ENCODE peak calls at places on chromosome 21, in seven cellular contexts. C, H, S, G, E, N and F are unnamed samples.

GRCh38 chr21:39061766-39062165 is 121.5 kb downstream of the PSMG1 start:
- DNase-seq in S (no peak), N (no peak), C (no peak), H (no peak), G (no peak), E (no peak), F (no peak)

GRCh38 chr21:33011462-33011861 is 14.3 kb upstream of the OLIG2 start:
- DNase-seq in E (no peak), S (no peak), C (peak), G (no peak), H (peak), N (peak), F (no peak)

GRCh38 chr21:29374481-29374880 is 75.8 kb downstream of the BACH1 start:
- DNase-seq in S (no peak), N (no peak), H (no peak), C (no peak), G (no peak), E (no peak), F (no peak)

GRCh38 chr21:17514124-17514481 is 1.3 kb downstream of the CXADR start:
- DNase-seq in H (peak), S (no peak), E (no peak), G (no peak), N (no peak), C (no peak), F (no peak)

GRCh38 chr21:30209571-30209970 is 6.3 kb downstream of the CLDN8 start:
- DNase-seq in H (no peak), C (no peak), G (no peak), S (no peak), E (no peak), N (no peak), F (no peak)

GRCh38 chr21:29002442-29003144 is 9.9 kb upstream of the LTN1 start:
- DNase-seq in S (peak), C (peak), N (peak), H (peak), G (peak), E (peak), F (peak)

GRCh38 chr21:32392299-32392879 is 423 bp downstream of the URB1 start:
- DNase-seq in C (no peak), N (no peak), E (no peak), S (peak), H (no peak), G (no peak), F (peak)

GRCh38 chr21:21715286-21715969 is 717.2 kb downstream of the NCAM2 start:
- DNase-seq in N (no peak), G (no peak), S (no peak), C (no peak), H (no peak), E (no peak), F (no peak)

GRCh38 chr21:32921632-32922230 is 104.0 kb upstream of the OLIG2 start:
- DNase-seq in G (no peak), H (no peak), C (peak), E (no peak), S (peak), N (peak), F (no peak)

GRCh38 chr21:46605759-46606426 is 1.0 kb upstream of the S100B start:
- DNase-seq in H (no peak), E (peak), G (no peak), S (peak), C (no peak), N (no peak), F (no peak)

GRCh38 chr21:40846566-40847411 is at the start of gene DSCAM:
- DNase-seq in S (no peak), E (no peak), G (peak), N (peak), C (no peak), H (no peak), F (no peak)

GRCh38 chr21:18155508-18156193 is 89.0 kb upstream of the CHODL start:
- DNase-seq in E (no peak), H (no peak), G (no peak), N (no peak), S (no peak), C (no peak), F (no peak)

GRCh38 chr21:17590443-17590842 is 22.3 kb downstream of the BTG3 start:
- DNase-seq in C (no peak), H (no peak), E (no peak), N (no peak), G (no peak), S (no peak), F (no peak)

GRCh38 chr21:27026501-27026900 is 59.6 kb upstream of the ADAMTS5 start:
- DNase-seq in E (no peak), N (no peak), G (no peak), C (no peak), H (no peak), S (no peak), F (no peak)

GRCh38 chr21:26840912-26841311 is 4.3 kb downstream of the ADAMTS1 start:
- DNase-seq in S (no peak), H (no peak), E (no peak), N (no peak), G (peak), C (no peak), F (peak)

GRCh38 chr21:39314155-39315027 is 959 bp upstream of the BRWD1 start:
- DNase-seq in C (no peak), E (no peak), G (no peak), N (no peak), H (peak), S (no peak), F (peak)

GRCh38 chr21:38853421-38853919 is 47.7 kb downstream of the ETS2 start:
- DNase-seq in H (peak), G (no peak), E (no peak), S (no peak), N (peak), C (peak), F (peak)

GRCh38 chr21:15809818-15810217 is 80.0 kb downstream of the USP25 start:
- DNase-seq in E (no peak), S (no peak), G (no peak), N (no peak), C (no peak), H (no peak), F (no peak)

GRCh38 chr21:17738171-17738953 is 80.8 kb downstream of the C21orf91 start:
- DNase-seq in C (no peak), G (no peak), H (no peak), N (no peak), S (no peak), E (no peak), F (peak)

GRCh38 chr21:21019681-21020080 is 21.5 kb downstream of the NCAM2 start:
- DNase-seq in S (no peak), E (no peak), N (no peak), C (no peak), H (no peak), G (no peak), F (no peak)

GRCh38 chr21:27582946-27583270 is 616.0 kb upstream of the ADAMTS5 start:
- DNase-seq in E (no peak), G (no peak), C (no peak), S (no peak), N (no peak), H (no peak), F (no peak)

GRCh38 chr21:38938343-38938742 is 132.6 kb downstream of the ETS2 start:
- DNase-seq in H (no peak), E (no peak), G (peak), N (no peak), C (no peak), S (no peak), F (no peak)

GRCh38 chr21:29335720-29336119 is 37.0 kb downstream of the BACH1 start:
- DNase-seq in H (no peak), G (no peak), C (no peak), S (no peak), N (no peak), E (no peak), F (no peak)

GRCh38 chr21:32524010-32524719 is 61.2 kb downstream of the TCP10L start:
- DNase-seq in C (no peak), S (no peak), H (no peak), N (no peak), G (no peak), E (no peak), F (no peak)

GRCh38 chr21:43287974-43288755 is 119.4 kb downstream of the CRYAA start:
- DNase-seq in N (no peak), E (no peak), G (no peak), S (no peak), H (peak), C (no peak), F (no peak)

GRCh38 chr21:17780539-17780938 is 38.6 kb downstream of the C21orf91 start:
- DNase-seq in N (no peak), H (no peak), E (peak), C (no peak), S (no peak), G (no peak), F (no peak)

GRCh38 chr21:43467785-43468184 is 40.9 kb upstream of the SIK1 start:
- DNase-seq in E (no peak), N (peak), C (no peak), S (no peak), G (no peak), H (no peak), F (no peak)

GRCh38 chr21:40176732-40177131 is 309.5 kb downstream of the PCP4 start:
- DNase-seq in G (peak), C (no peak), N (no peak), S (no peak), H (no peak), E (no peak), F (no peak)

GRCh38 chr21:23921670-23922418 is 1685.4 kb downstream of the MRPL39 start:
- DNase-seq in N (no peak), S (peak), G (no peak), H (no peak), E (no peak), C (no peak), F (no peak)

GRCh38 chr21:33963848-33964555 is 48.4 kb upstream of the ATP5PO start:
- DNase-seq in S (no peak), N (peak), E (no peak), C (no peak), G (no peak), H (no peak), F (no peak)

GRCh38 chr21:32930673-32931072 is 95.1 kb upstream of the OLIG2 start:
- DNase-seq in E (no peak), H (no peak), S (no peak), C (no peak), G (no peak), N (no peak), F (no peak)

GRCh38 chr21:21177353-21177986 is 179.3 kb downstream of the NCAM2 start:
- DNase-seq in C (no peak), S (no peak), N (no peak), G (no peak), H (no peak), E (no peak), F (no peak)

GRCh38 chr21:33292724-33293123 is 26.6 kb downstream of the IL10RB start:
- DNase-seq in E (no peak), C (no peak), G (no peak), S (no peak), H (no peak), N (no peak), F (no peak)

GRCh38 chr21:31335957-31336738 is 7.9 kb downstream of the TIAM1 start:
- DNase-seq in C (no peak), N (no peak), H (no peak), G (no peak), E (no peak), S (no peak), F (no peak)

GRCh38 chr21:28615276-28615675 is 377.4 kb downstream of the LTN1 start:
- DNase-seq in N (no peak), E (no peak), G (no peak), S (no peak), H (no peak), C (no peak), F (no peak)

GRCh38 chr21:25080706-25081495 is 526.4 kb downstream of the MRPL39 start:
- DNase-seq in C (no peak), E (no peak), S (no peak), G (no peak), N (no peak), H (no peak), F (no peak)

GRCh38 chr21:39189857-39190604 is 6.8 kb upstream of the PSMG1 start:
- DNase-seq in C (no peak), N (no peak), H (no peak), S (no peak), G (no peak), E (no peak), F (no peak)

GRCh38 chr21:40146201-40146890 is 279.1 kb downstream of the PCP4 start:
- DNase-seq in C (no peak), N (no peak), H (no peak), E (no peak), G (no peak), S (no peak), F (peak)

GRCh38 chr21:28828981-28829380 is 163.7 kb downstream of the LTN1 start:
- DNase-seq in H (no peak), E (no peak), C (no peak), G (no peak), N (no peak), S (no peak), F (no peak)

DNA sequence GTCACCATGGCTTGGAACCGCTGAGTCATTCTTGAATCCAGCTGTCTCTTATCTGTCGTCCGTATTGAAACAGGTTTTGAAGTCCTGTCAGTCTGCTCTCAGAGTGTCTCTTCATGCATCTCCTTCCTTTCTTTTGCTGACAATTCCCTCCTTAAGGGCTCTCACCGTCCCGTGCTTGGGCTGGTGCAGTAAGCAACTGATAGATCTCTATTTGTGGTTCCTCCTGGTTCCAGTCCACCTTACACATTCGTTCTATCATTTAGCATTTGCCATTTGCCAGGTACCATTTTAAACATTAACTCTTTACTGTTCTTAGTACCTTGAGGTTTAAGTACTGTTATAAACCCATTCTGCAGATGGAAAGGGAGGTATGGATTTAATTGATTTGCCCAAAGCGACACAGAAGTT is 88.9 kb downstream of the DYRK1A start:
- DNase-seq in S (peak), N (no peak), G (no peak), C (no peak), E (no peak), H (no peak), F (no peak)
- TF ChIP-seq JUND in S (peak), N (no peak), G (no peak), C (no peak), E (no peak), H (no peak), F (no peak)

DNA sequence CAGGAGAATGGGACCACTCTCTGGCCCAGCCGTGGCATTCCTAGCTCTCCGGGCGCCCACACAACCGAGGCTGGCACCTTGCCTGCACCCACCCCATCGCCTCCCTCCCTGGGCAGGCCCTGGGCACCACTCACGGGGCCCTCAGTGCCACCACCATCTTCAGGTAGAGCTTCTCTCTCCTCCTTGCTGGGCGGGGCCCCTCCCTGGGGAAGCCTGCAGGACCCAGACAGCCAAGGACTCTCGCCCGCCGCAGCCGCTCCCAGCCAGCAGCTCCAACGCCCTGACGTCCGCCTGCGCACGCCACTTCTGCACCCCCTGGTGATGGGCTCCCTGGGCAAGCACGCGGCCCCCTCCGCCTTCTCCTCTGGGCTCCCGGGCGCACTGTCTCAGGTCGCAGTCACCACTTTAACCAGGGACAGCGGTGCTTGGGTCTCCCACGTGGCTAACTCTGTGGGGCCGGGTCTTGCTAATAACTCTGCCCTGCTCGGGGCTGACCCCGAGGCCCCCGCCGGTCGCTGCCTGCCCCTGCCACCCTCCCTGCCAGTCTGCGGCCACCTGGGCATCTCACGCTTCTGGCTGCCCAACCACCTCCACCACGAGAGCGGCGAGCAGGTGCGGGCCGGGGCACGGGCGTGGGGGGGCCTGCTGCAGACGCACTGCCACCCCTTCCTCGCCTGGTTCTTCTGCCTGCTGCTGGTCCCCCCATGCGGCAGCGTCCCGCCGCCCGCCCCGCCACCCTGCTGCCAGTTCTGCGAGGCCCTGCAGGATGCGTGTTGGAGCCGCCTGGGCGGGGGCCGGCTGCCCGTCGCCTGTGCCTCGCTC is 51.3 kb downstream of the COL18A1 start:
- DNase-seq in S (no peak), H (no peak), E (no peak), N (no peak), C (no peak), G (no peak), F (no peak)
- TF ChIP-seq JUND in S (no peak), H (no peak), E (no peak), N (no peak), C (no peak), G (no peak), F (no peak)

GRCh38 chr21:35340273-35340672 is 291.2 kb upstream of the RUNX1 start:
- DNase-seq in N (no peak), S (no peak), C (peak), H (peak), G (no peak), E (no peak), F (peak)
- TF ChIP-seq JUND in N (no peak), S (no peak), C (no peak), H (no peak), G (no peak), E (no peak), F (no peak)

GRCh38 chr21:44761011-44761729 is 40.5 kb downstream of the UBE2G2 start:
- DNase-seq in N (no peak), E (no peak), H (peak), G (no peak), S (no peak), C (no peak), F (peak)
- TF ChIP-seq JUND in N (no peak), E (no peak), H (no peak), G (no peak), S (no peak), C (no peak), F (no peak)

DNA sequence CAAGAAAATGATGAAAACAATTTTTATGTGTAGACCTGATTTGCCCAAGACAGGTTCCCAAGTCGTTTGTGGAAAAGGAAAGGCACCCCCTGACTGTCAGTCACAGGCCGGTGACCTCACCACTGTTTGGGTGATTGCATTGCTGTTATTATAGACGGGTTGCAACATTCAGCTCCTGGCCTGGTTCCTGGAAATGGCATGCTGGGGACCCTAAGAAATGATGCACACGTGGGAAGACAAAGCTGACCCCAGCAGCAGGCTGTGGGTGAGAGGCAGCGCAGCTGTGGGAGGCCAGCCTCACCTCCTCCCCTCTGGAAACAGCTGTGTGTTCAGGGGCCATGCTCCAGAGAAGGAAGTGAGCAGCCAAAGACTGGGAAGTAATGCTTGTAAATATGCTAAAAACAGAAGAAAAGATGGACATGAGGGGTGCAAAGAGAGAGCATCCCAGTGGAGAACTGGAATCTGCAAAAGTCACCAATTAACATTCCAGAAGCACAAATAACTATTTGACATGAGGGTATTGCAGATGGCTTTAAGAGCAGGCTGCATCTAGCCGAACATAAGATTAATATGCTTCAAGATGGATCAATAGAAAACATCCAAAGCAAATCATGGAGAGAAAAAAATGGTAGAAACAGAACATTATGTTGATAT is 23.4 kb upstream of the ABCG1 start:
- DNase-seq in G (no peak), C (no peak), E (no peak), N (no peak), S (no peak), H (no peak), F (no peak)
- TF ChIP-seq JUND in G (no peak), C (no peak), E (no peak), N (no peak), S (no peak), H (no peak), F (no peak)